ENCODE peak calls at places on chromosomes 4 and X, in nine cellular contexts. P is fibroblast of lung, D is AG09309, Y is foreskin fibroblast, E is Panc1, T is mesendoderm, B is heart right ventricle, J is MM.1S, O is aorta. F is an unnamed sample.

GRCh38 chrX:31209005-31209612 is 137.3 kb upstream of the FTHL17 start:
- DNase-seq in E (no peak), J (no peak), O (no peak), T (no peak), P (peak), Y (peak), D (peak), B (no peak), F (no peak)

GRCh38 chrX:73262991-73263390 is 48.3 kb upstream of the NAP1L2 start:
- DNase-seq in B (no peak), P (peak), D (no peak), Y (no peak), J (peak), T (peak), E (no peak), O (no peak), F (no peak)

GRCh38 chr4:125101706-125102105 is 213.0 kb upstream of the FAT4 start:
- DNase-seq in E (no peak), P (no peak), D (no peak), B (no peak), T (no peak), O (no peak), Y (no peak), J (no peak), F (no peak)

GRCh38 chr4:83223781-83224180 is 60.8 kb downstream of the COQ2 start:
- DNase-seq in D (no peak), E (no peak), Y (no peak), J (no peak), B (no peak), T (no peak), O (no peak), P (peak), F (no peak)

GRCh38 chr4:120718979-120719566 is 203.5 kb downstream of the PRDM5 start:
- DNase-seq in Y (peak), B (peak), P (peak), E (peak), O (no peak), T (peak), J (peak), D (no peak), F (no peak)

GRCh38 chr4:174764105-174764729 is 64.8 kb downstream of the GLRA3 start:
- DNase-seq in E (peak), P (peak), J (peak), T (peak), O (no peak), D (peak), B (no peak), Y (peak), F (peak)

GRCh38 chr4:76585897-76586360 is 150.9 kb downstream of the SHROOM3 start:
- DNase-seq in E (no peak), Y (no peak), O (peak), T (peak), J (peak), B (peak), P (peak), D (no peak), F (no peak)

GRCh38 chr4:37799941-37800554 is 26.4 kb upstream of the PGM2 start:
- DNase-seq in P (no peak), T (no peak), B (no peak), J (no peak), O (no peak), Y (no peak), E (no peak), D (no peak), F (no peak)

GRCh38 chr4:64617813-64618212 is 208.6 kb upstream of the TECRL start:
- DNase-seq in E (no peak), J (peak), P (peak), Y (no peak), T (peak), B (no peak), D (no peak), O (no peak), F (no peak)

GRCh38 chr4:632926-633325 is 7.6 kb downstream of the PDE6B start:
- DNase-seq in D (no peak), B (no peak), Y (no peak), O (peak), J (no peak), P (no peak), E (no peak), T (no peak), F (no peak)

GRCh38 chr4:76546282-76547166 is 111.5 kb downstream of the SHROOM3 start:
- DNase-seq in D (peak), T (peak), Y (peak), E (no peak), J (no peak), O (peak), B (no peak), P (peak), F (peak)

GRCh38 chr4:85478576-85478975 is 3.6 kb downstream of the ARHGAP24 start:
- DNase-seq in J (no peak), B (no peak), E (no peak), D (no peak), P (peak), T (no peak), Y (peak), O (no peak), F (no peak)

GRCh38 chrX:28127662-28128061 is 146.4 kb upstream of the DCAF8L1 start:
- DNase-seq in P (peak), B (no peak), Y (no peak), T (no peak), O (no peak), E (no peak), D (no peak), J (no peak), F (no peak)

GRCh38 chr4:15601862-15602261 is 53.3 kb downstream of the FBXL5 start:
- DNase-seq in J (no peak), B (no peak), O (no peak), E (no peak), D (no peak), P (no peak), T (no peak), Y (no peak), F (no peak)

GRCh38 chrX:154597221-154597620 is 12.3 kb downstream of the CTAG1A start:
- DNase-seq in E (no peak), J (no peak), B (no peak), O (no peak), T (peak), D (no peak), P (no peak), Y (no peak), F (no peak)

GRCh38 chr4:125664091-125664767 is 349.5 kb downstream of the FAT4 start:
- DNase-seq in E (no peak), T (peak), J (no peak), O (no peak), B (no peak), P (peak), Y (no peak), D (no peak), F (no peak)

DNA sequence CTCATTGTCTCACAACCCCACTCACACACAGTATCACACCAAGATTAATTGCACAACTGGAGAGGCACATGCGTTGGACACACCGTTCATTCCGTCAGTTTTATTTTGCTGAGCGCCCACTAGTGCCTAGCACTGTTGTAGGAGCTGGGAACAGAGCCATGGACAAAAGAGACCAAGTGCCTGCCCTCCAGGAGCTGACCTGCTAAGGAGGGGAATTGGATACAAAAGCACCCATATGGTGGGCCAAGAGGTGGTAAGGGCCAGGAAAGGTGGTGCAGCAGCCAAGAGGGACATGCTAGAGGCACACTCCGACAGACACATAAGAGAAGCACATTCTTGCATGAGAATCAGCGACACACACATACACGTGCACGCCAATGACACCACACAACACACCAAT is 705 bp upstream of the CRMP1 start:
- DNase-seq in J (no peak), T (no peak), P (no peak), Y (no peak), E (no peak), O (no peak), D (no peak), B (no peak), F (no peak)
- H3K4me3 ChIP-seq in J (no peak), T (no peak), P (no peak), Y (no peak), E (no peak), O (no peak), D (no peak), B (no peak), F (no peak)

GRCh38 chrX:84187501-84188319 is at the start of gene RPS6KA6:
- DNase-seq in E (no peak), B (no peak), D (no peak), P (peak), Y (no peak), T (peak), J (peak), O (peak), F (no peak)
- H3K4me3 ChIP-seq in E (no peak), B (peak), D (peak), P (peak), Y (peak), T (peak), J (peak), O (peak), F (peak)

DNA sequence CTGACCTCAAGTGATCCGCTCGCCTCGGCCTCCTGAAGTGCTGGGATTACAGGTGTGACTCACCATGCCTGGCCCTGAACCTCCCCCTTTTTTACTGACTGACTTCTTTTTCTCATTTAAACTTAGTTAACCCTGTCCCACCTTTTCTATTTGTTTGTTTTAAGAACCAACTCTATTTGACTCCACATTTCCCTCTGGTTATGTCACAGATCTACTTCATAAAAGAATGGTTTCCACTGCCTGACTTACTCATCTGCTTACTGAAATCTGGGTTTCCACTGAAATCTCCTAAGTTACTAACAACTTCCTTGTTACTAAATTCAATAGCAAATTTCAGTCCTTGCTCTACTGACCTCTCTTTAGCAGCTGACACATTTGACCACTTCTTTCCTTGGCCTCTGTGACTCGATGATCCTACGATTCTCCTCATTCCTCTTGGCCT is 28.0 kb upstream of the NSUN7 start:
- DNase-seq in J (no peak), O (no peak), D (peak), Y (no peak), B (no peak), E (no peak), P (peak), T (no peak), F (no peak)
- H3K4me3 ChIP-seq in J (no peak), O (no peak), D (no peak), Y (no peak), B (no peak), E (no peak), P (no peak), T (no peak), F (no peak)

DNA sequence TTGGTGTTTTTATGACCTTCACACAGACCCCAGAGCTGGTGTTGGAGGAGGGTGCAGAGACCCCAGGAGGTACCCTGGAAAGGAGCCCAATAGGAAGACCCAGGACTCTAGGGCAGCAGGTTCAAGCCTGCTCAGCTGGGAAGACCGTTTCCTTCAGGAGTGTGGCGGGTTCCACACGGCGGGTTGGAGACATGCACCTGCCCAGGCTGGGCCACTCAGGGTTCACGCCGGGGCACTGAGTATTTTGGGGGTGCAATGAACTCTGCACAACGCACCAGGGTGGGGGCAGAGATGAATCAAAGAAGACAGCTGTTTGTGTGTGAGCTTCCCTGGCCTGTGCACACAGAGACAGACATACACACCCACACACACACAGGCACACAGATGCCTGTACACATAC is 52.5 kb upstream of the PPP2R3B start:
- DNase-seq in D (no peak), B (no peak), E (no peak), O (peak), T (no peak), Y (no peak), P (no peak), J (no peak), F (no peak)
- H3K4me3 ChIP-seq in D (no peak), B (no peak), E (no peak), O (no peak), T (no peak), Y (no peak), P (no peak), J (no peak), F (no peak)

GRCh38 chrX:108018659-108019381 is 26.0 kb upstream of the VSIG1 start:
- DNase-seq in Y (no peak), P (no peak), T (no peak), D (no peak), B (no peak), E (no peak), O (no peak), J (peak), F (no peak)
- H3K4me3 ChIP-seq in Y (no peak), P (no peak), T (no peak), D (no peak), B (no peak), E (no peak), O (no peak), J (no peak), F (no peak)

GRCh38 chr4:169485084-169485483 is 127.3 kb downstream of the NEK1 start:
- DNase-seq in D (peak), T (no peak), E (no peak), Y (peak), B (no peak), P (peak), O (no peak), J (no peak), F (no peak)

GRCh38 chr4:169484485-169484884 is 127.9 kb downstream of the NEK1 start:
- DNase-seq in Y (no peak), B (no peak), P (peak), D (no peak), T (peak), E (no peak), O (no peak), J (no peak), F (no peak)

GRCh38 chr4:169491211-169491610 is 121.2 kb downstream of the NEK1 start:
- DNase-seq in E (no peak), J (no peak), P (no peak), T (no peak), D (no peak), Y (no peak), B (no peak), O (no peak), F (no peak)

GRCh38 chr4:169485791-169486742 is 126.3 kb downstream of the NEK1 start:
- DNase-seq in T (peak), E (peak), J (peak), O (no peak), B (peak), D (peak), Y (peak), P (peak), F (peak)
- H3K4me3 ChIP-seq in T (no peak), E (no peak), J (no peak), O (no peak), B (no peak), D (no peak), Y (no peak), P (no peak), F (no peak)

DNA sequence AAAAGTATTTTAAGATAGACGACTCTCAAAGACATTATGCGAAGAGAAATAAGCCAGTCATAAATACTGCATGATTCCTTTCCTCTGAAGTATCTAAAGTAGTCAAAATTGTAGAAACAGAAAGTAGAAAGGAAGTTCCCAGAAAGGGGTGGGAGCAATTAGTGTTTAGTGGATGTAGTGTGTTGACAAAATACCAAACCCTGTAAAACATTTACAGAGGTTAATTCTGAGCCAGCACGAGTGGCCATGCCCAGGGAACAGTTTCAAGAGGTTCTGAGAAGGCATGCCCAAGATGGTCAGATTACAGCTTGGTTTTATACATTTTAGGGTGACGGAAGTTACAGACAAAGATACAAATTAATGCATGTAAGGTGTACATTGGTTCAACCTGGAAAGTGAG is 34.4 kb upstream of the SLC25A4 start:
- DNase-seq in B (no peak), T (no peak), Y (no peak), O (no peak), D (no peak), J (no peak), P (no peak), E (no peak), F (no peak)
- H3K4me3 ChIP-seq in B (no peak), T (no peak), Y (no peak), O (no peak), D (no peak), J (no peak), P (no peak), E (no peak), F (no peak)

GRCh38 chrX:72069380-72070160 is 62.1 kb downstream of the RTL5 start:
- DNase-seq in P (no peak), O (no peak), D (no peak), T (no peak), E (no peak), B (no peak), Y (no peak), J (no peak), F (no peak)
- H3K4me3 ChIP-seq in P (no peak), O (no peak), D (no peak), T (no peak), E (no peak), B (peak), Y (no peak), J (no peak), F (no peak)

GRCh38 chr4:139763205-139763604 is 97.6 kb downstream of the MGST2 start:
- DNase-seq in T (peak), P (no peak), Y (no peak), E (no peak), B (no peak), O (no peak), J (no peak), D (no peak), F (no peak)
- H3K4me3 ChIP-seq in T (no peak), P (no peak), Y (no peak), E (no peak), B (peak), O (no peak), J (no peak), D (no peak), F (no peak)

DNA sequence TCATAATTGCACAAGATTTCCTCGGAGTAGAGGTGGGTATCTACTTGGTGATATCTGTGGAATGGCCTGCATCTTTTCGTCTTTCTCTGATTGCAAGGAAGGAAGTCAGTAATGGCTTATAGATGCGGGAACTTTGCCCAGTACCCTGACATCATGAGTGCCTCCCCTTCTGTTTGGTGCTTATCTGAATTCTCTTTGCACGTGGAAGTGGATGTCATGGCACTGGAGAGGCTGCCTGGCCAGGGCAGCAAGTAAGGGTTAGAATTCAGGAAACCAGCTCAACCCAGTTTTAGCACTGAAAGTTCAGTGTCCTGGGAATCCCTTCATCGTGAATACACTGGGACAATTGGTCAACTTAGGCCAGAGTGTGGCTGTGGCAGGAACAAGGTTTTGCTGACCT is 83.5 kb upstream of the RAPGEF2 start:
- DNase-seq in J (no peak), D (no peak), T (no peak), O (no peak), E (no peak), P (no peak), B (peak), Y (no peak), F (no peak)
- H3K4me3 ChIP-seq in J (no peak), D (no peak), T (no peak), O (no peak), E (no peak), P (no peak), B (no peak), Y (no peak), F (no peak)

F was measured in HFF-Myc.